ENCODE peak calls at places on chromosomes 5 and 9, in four cellular contexts. One of them, this sample, is unnamed. For H3K36me3, the result is how much of the 10 kb centered on the place peaks cover.

GRCh38 chr5:111144352-111144930 is 52.3 kb downstream of the WDR36 start:
- DNase-seq in K562: no peak
- DNase-seq in HepG2: no peak
- DNase-seq in H1: no peak
- DNase-seq in this sample: no peak

GRCh38 chr5:72235725-72236124 is 84.3 kb downstream of the MRPS27 start:
- DNase-seq in K562: no peak
- DNase-seq in HepG2: no peak
- DNase-seq in H1: no peak
- DNase-seq in this sample: peak

GRCh38 chr5:133364916-133365315 is 247.4 kb downstream of the FSTL4 start:
- DNase-seq in K562: no peak
- DNase-seq in HepG2: no peak
- DNase-seq in H1: no peak
- DNase-seq in this sample: no peak

GRCh38 chr5:178057839-178058238 is 55.5 kb upstream of the N4BP3 start:
- DNase-seq in K562: no peak
- DNase-seq in HepG2: no peak
- DNase-seq in H1: no peak
- DNase-seq in this sample: no peak

GRCh38 chr9:120933310-120934044 is 6.9 kb upstream of the TRAF1 start:
- DNase-seq in K562: no peak
- DNase-seq in HepG2: no peak
- DNase-seq in H1: no peak
- DNase-seq in this sample: no peak

GRCh38 chr5:65986050-65986451 is 59.7 kb downstream of the ERBIN start:
- DNase-seq in K562: no peak
- DNase-seq in HepG2: no peak
- DNase-seq in H1: no peak
- DNase-seq in this sample: peak

GRCh38 chr9:106962105-106962504 is 99.1 kb downstream of the ZNF462 start:
- DNase-seq in K562: no peak
- DNase-seq in HepG2: no peak
- DNase-seq in H1: no peak
- DNase-seq in this sample: no peak

GRCh38 chr9:35862328-35862727 is 7.9 kb downstream of the OR13J1 start:
- DNase-seq in K562: no peak
- DNase-seq in HepG2: no peak
- DNase-seq in H1: no peak
- DNase-seq in this sample: no peak

GRCh38 chr5:172561151-172561550 is 79.9 kb upstream of the NEURL1B start:
- DNase-seq in K562: no peak
- DNase-seq in HepG2: no peak
- DNase-seq in H1: no peak
- DNase-seq in this sample: no peak

GRCh38 chr9:22921742-22922141 is 475.1 kb downstream of the DMRTA1 start:
- DNase-seq in K562: no peak
- DNase-seq in HepG2: no peak
- DNase-seq in H1: no peak
- DNase-seq in this sample: no peak

GRCh38 chr9:122332643-122333042 is 38.2 kb upstream of the PTGS1 start:
- DNase-seq in K562: no peak
- DNase-seq in HepG2: no peak
- DNase-seq in H1: no peak
- DNase-seq in this sample: no peak

GRCh38 chr5:93322970-93323369 is 258.0 kb downstream of the NR2F1-AS1 start:
- DNase-seq in K562: no peak
- DNase-seq in HepG2: no peak
- DNase-seq in H1: no peak
- DNase-seq in this sample: no peak

GRCh38 chr5:42650111-42650510 is 106.5 kb upstream of the CCDC152 start:
- DNase-seq in K562: no peak
- DNase-seq in HepG2: no peak
- DNase-seq in H1: no peak
- DNase-seq in this sample: no peak

GRCh38 chr5:164013077-164013670 is 507.8 kb downstream of the MAT2B start:
- DNase-seq in K562: peak
- DNase-seq in HepG2: peak
- DNase-seq in H1: peak
- DNase-seq in this sample: peak

GRCh38 chr5:95414441-95414840 is 23.3 kb downstream of the FAM81B start:
- DNase-seq in K562: no peak
- DNase-seq in HepG2: no peak
- DNase-seq in H1: no peak
- DNase-seq in this sample: no peak

GRCh38 chr9:92480332-92480771 is 2.0 kb downstream of the ASPN start:
- DNase-seq in K562: no peak
- DNase-seq in HepG2: no peak
- DNase-seq in H1: no peak
- DNase-seq in this sample: peak

GRCh38 chr5:78647838-78648358 is 674 bp downstream of the LHFPL2 start:
- DNase-seq in K562: no peak
- DNase-seq in HepG2: no peak
- DNase-seq in H1: no peak
- DNase-seq in this sample: peak

GRCh38 chr5:108561416-108562204 is 179.7 kb upstream of the FBXL17 start:
- DNase-seq in K562: no peak
- DNase-seq in HepG2: no peak
- DNase-seq in H1: no peak
- DNase-seq in this sample: no peak

GRCh38 chr9:38017149-38017884 is 51.7 kb downstream of the SHB start:
- DNase-seq in K562: no peak
- DNase-seq in HepG2: no peak
- DNase-seq in H1: peak
- DNase-seq in this sample: no peak

GRCh38 chr5:133063965-133064364 is 12.2 kb downstream of the HSPA4 start:
- DNase-seq in K562: no peak
- DNase-seq in HepG2: no peak
- DNase-seq in H1: no peak
- DNase-seq in this sample: no peak

GRCh38 chr5:78569441-78569840 is 79.1 kb downstream of the LHFPL2 start:
- DNase-seq in K562: no peak
- DNase-seq in HepG2: no peak
- DNase-seq in H1: no peak
- DNase-seq in this sample: peak

GRCh38 chr9:90340421-90340820 is 302.2 kb downstream of the DIRAS2 start:
- DNase-seq in K562: no peak
- DNase-seq in HepG2: no peak
- DNase-seq in H1: no peak
- DNase-seq in this sample: no peak

GRCh38 chr9:75085640-75086039 is 2.3 kb downstream of the NMRK1 start:
- DNase-seq in K562: no peak
- DNase-seq in HepG2: no peak
- DNase-seq in H1: no peak
- DNase-seq in this sample: no peak

GRCh38 chr5:81181576-81182316 is 51.4 kb upstream of the CKMT2 start:
- DNase-seq in K562: no peak
- DNase-seq in HepG2: no peak
- DNase-seq in H1: no peak
- DNase-seq in this sample: no peak
- TF ChIP-seq MAX in K562: no peak
- TF ChIP-seq MAX in HepG2: no peak
- TF ChIP-seq MAX in H1: no peak
- TF ChIP-seq MAX in this sample: no peak

DNA sequence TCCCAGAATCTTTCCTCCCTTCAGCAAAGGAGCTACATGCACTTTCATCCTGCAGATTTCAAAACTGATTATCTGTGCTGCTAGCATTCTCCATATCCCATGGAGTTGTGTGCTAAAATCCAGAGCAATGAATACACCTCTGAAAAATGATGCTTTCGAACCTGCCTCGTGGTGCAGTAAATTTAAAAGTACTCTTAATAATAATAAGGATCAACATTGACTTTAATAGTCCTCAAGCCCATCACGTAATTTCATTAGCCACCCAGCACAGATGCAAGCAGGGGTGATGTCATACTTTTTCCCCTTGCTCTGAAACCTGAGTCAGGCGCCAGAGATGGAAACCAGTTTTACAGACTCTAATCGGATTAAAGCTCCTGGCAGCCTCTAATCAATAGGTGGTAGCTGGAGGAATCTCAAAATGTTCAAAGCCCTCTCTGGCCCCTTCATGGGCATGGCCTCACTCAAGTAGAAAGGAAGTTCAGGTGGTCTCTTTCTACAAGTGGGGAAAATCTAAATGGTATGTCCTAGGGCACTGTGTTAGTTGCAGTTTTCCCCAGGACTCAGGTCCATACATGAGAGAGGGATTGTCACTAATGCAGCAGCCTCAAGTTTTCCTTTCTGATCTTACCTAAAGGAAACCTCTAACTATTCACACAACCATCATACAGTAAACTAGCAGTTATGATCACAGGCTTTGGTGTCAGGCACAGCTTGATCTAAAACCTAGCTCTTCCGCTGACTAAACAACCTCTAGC is 221.5 kb upstream of the SLC30A5 start:
- DNase-seq in K562: no peak
- DNase-seq in HepG2: no peak
- DNase-seq in H1: no peak
- DNase-seq in this sample: no peak
- TF ChIP-seq JUN in K562: no peak
- TF ChIP-seq JUN in HepG2: no peak
- TF ChIP-seq JUN in H1: no peak
- TF ChIP-seq JUN in this sample: no peak

GRCh38 chr9:136916330-136917184 is 28.0 kb downstream of the FBXW5 start:
- DNase-seq in K562: no peak
- DNase-seq in HepG2: no peak
- DNase-seq in H1: no peak
- DNase-seq in this sample: no peak

GRCh38 chr9:136920832-136921231 is 23.7 kb downstream of the FBXW5 start:
- DNase-seq in K562: no peak
- DNase-seq in HepG2: no peak
- DNase-seq in H1: no peak
- DNase-seq in this sample: no peak

GRCh38 chr9:136920069-136920468 is 24.5 kb downstream of the FBXW5 start:
- DNase-seq in K562: no peak
- DNase-seq in HepG2: no peak
- DNase-seq in H1: no peak
- DNase-seq in this sample: no peak

GRCh38 chr9:136915632-136916329 is 28.8 kb downstream of the FBXW5 start:
- DNase-seq in K562: no peak
- DNase-seq in HepG2: no peak
- DNase-seq in H1: no peak
- DNase-seq in this sample: no peak

DNA sequence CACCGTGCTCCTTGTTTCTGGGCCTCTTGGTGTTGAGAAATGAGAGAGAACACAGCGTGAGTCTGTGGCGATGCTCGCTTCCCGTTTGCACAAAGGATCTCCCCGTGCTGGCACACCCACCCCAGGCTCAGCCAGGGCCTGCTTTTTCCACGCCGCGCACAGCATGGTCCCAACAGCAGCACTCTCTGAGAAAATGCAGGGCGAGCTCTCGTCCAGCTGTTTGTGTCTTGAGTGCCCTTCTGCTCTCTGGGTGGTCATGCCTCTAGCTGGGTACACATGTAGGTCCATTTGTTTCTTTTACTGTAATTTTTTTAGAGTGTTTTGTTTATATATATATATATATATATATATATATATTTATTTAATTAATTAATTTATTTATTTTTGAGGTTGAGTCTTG is 26.6 kb downstream of the FBXW5 start:
- DNase-seq in K562: no peak
- DNase-seq in HepG2: no peak
- DNase-seq in H1: no peak
- DNase-seq in this sample: no peak
- H3K36me3 ChIP-seq in K562: half or more
- H3K36me3 ChIP-seq in HepG2: half or more
- H3K36me3 ChIP-seq in H1: under half
- H3K36me3 ChIP-seq in this sample: under half

GRCh38 chr9:88387035-88387732 is 1.1 kb upstream of the SPIN1 start:
- DNase-seq in K562: peak
- DNase-seq in HepG2: peak
- DNase-seq in H1: no peak
- DNase-seq in this sample: no peak
- TF ChIP-seq MAX in K562: no peak
- TF ChIP-seq MAX in HepG2: no peak
- TF ChIP-seq MAX in H1: no peak
- TF ChIP-seq MAX in this sample: no peak

GRCh38 chr9:87749335-87750035 is 23.6 kb downstream of the CTSL start:
- DNase-seq in K562: no peak
- DNase-seq in HepG2: no peak
- DNase-seq in H1: no peak
- DNase-seq in this sample: peak
- TF ChIP-seq JUN in K562: no peak
- TF ChIP-seq JUN in HepG2: no peak
- TF ChIP-seq JUN in H1: no peak
- TF ChIP-seq JUN in this sample: no peak

GRCh38 chr5:104785097-104785496 is 1222.5 kb upstream of the NUDT12 start:
- DNase-seq in K562: no peak
- DNase-seq in HepG2: no peak
- DNase-seq in H1: no peak
- DNase-seq in this sample: no peak
- H3K36me3 ChIP-seq in K562: under half
- H3K36me3 ChIP-seq in HepG2: under half
- H3K36me3 ChIP-seq in H1: under half
- H3K36me3 ChIP-seq in this sample: under half

DNA sequence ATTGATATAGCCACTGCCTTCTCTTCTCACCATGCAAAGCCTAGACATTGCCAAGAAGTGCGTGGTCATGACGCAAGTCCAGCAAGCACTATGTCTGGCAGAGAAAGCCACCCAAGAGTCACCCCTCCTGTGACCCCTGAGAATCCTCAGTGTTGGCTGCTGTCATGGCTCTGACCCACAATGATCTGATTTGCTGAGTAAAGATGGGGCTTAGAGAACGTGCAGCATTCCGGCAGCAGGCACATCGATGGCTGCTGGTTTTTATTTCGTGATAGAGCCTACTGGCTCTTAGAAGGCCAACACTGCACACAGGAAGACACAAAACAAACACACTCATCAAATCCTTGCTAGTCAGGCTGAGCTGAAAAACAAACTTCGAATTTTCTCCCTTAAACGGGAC is 88.3 kb upstream of the BASP1 start:
- DNase-seq in K562: no peak
- DNase-seq in HepG2: no peak
- DNase-seq in H1: no peak
- DNase-seq in this sample: no peak
- TF ChIP-seq MAX in K562: no peak
- TF ChIP-seq MAX in HepG2: no peak
- TF ChIP-seq MAX in H1: no peak
- TF ChIP-seq MAX in this sample: no peak

GRCh38 chr5:40033411-40033810 is 608.6 kb upstream of the DAB2 start:
- DNase-seq in K562: no peak
- DNase-seq in HepG2: no peak
- DNase-seq in H1: no peak
- DNase-seq in this sample: no peak
- TF ChIP-seq JUN in K562: no peak
- TF ChIP-seq JUN in HepG2: no peak
- TF ChIP-seq JUN in H1: no peak
- TF ChIP-seq JUN in this sample: no peak

GRCh38 chr9:70278312-70278711 is 19.5 kb downstream of the SMC5 start:
- DNase-seq in K562: no peak
- DNase-seq in HepG2: no peak
- DNase-seq in H1: no peak
- DNase-seq in this sample: no peak
- H3K36me3 ChIP-seq in K562: half or more
- H3K36me3 ChIP-seq in HepG2: under half
- H3K36me3 ChIP-seq in H1: under half
- H3K36me3 ChIP-seq in this sample: under half

GRCh38 chr5:15956622-15957021 is 223.0 kb downstream of the MARCHF11 start:
- DNase-seq in K562: no peak
- DNase-seq in HepG2: no peak
- DNase-seq in H1: no peak
- DNase-seq in this sample: no peak
- TF ChIP-seq MAX in K562: no peak
- TF ChIP-seq MAX in HepG2: no peak
- TF ChIP-seq MAX in H1: no peak
- TF ChIP-seq MAX in this sample: no peak

This sample was measured in endothelial cell of umbilical vein.